ENCODE peak calls at places on chromosomes 6 and 20, in eight cellular contexts. R is pancreas, E is PC-9, O is left lung, D is kidney epithelial cell, Q is colonic mucosa, Y is fibroblast of lung, Z is Caco-2. B is an unnamed sample. For H3K27me3 and H3K36me3, the result is how much of the 10 kb centered on the place peaks cover.

GRCh38 chr6:40719671-40720374 is 132.7 kb upstream of the LRFN2 start:
- DNase-seq in Z (no peak), E (no peak), Q (no peak), D (peak), O (no peak), R (no peak), Y (peak), B (no peak)

GRCh38 chr6:74181471-74181870 is 485.5 kb downstream of the CD109 start:
- DNase-seq in Q (no peak), E (no peak), R (no peak), Y (no peak), O (no peak), Z (no peak), D (no peak), B (no peak)

GRCh38 chr6:15472626-15473025 is 190.2 kb downstream of the DTNBP1 start:
- DNase-seq in E (no peak), R (no peak), Y (no peak), D (no peak), O (no peak), Z (no peak), Q (no peak), B (no peak)

GRCh38 chr6:76416821-76417605 is 344.6 kb upstream of the IMPG1 start:
- DNase-seq in E (no peak), Z (no peak), R (no peak), Y (no peak), D (no peak), O (no peak), Q (no peak), B (no peak)

GRCh38 chr6:156840606-156841005 is 63.4 kb downstream of the ARID1B start:
- DNase-seq in Z (no peak), R (no peak), D (no peak), O (no peak), Q (no peak), Y (no peak), E (no peak), B (no peak)

GRCh38 chr6:136158398-136158797 is 91.7 kb downstream of the MTFR2 start:
- DNase-seq in R (peak), E (no peak), Z (no peak), Y (peak), D (no peak), Q (no peak), O (no peak), B (no peak)

GRCh38 chr6:135577059-135577538 is 79.6 kb upstream of the AHI1 start:
- DNase-seq in D (no peak), R (no peak), Z (no peak), O (no peak), Q (no peak), E (no peak), Y (no peak), B (no peak)

GRCh38 chr6:84462697-84463096 is 235.3 kb upstream of the CEP162 start:
- DNase-seq in R (no peak), O (no peak), Q (no peak), Z (no peak), E (no peak), Y (peak), D (no peak), B (no peak)

GRCh38 chr6:33860706-33861474 is 57.1 kb upstream of the MLN start:
- DNase-seq in R (no peak), E (no peak), O (no peak), D (no peak), Y (no peak), Q (peak), Z (no peak), B (no peak)

GRCh38 chr6:102085257-102085656 is 691.7 kb downstream of the GRIK2 start:
- DNase-seq in E (no peak), R (no peak), Q (no peak), Z (no peak), Y (no peak), D (no peak), O (no peak), B (no peak)

GRCh38 chr6:111957623-111958315 is 84.5 kb upstream of the FYN start:
- DNase-seq in E (no peak), O (no peak), Q (no peak), D (no peak), Z (peak), R (no peak), Y (no peak), B (no peak)

GRCh38 chr6:107082045-107082444 is 33.3 kb downstream of the BEND3 start:
- DNase-seq in Y (no peak), E (no peak), R (no peak), Q (no peak), Z (peak), D (no peak), O (no peak), B (no peak)

GRCh38 chr6:558089-558488 is 98.8 kb downstream of the HUS1B start:
- DNase-seq in Z (no peak), O (no peak), E (no peak), Q (no peak), Y (peak), D (no peak), R (no peak), B (no peak)

GRCh38 chr20:62651285-62652021 is 9.2 kb downstream of the SLCO4A1 start:
- DNase-seq in Y (peak), Q (peak), Z (peak), E (peak), O (no peak), D (no peak), R (peak), B (no peak)

GRCh38 chr20:64082126-64082638 is 2.0 kb downstream of the LKAAEAR1 start:
- DNase-seq in D (no peak), R (no peak), O (peak), Z (no peak), Y (no peak), E (no peak), Q (no peak), B (no peak)

GRCh38 chr6:39887692-39888450 is 46.4 kb downstream of the MOCS1 start:
- DNase-seq in E (no peak), Q (peak), D (peak), Y (peak), O (peak), R (peak), Z (peak), B (no peak)

GRCh38 chr6:35691027-35691824 is 2.5 kb upstream of the FKBP5 start:
- DNase-seq in Z (no peak), Q (peak), D (no peak), R (peak), O (peak), Y (peak), E (no peak), B (no peak)

GRCh38 chr6:25173951-25174474 is 105.2 kb upstream of the CARMIL1 start:
- DNase-seq in D (peak), R (no peak), Z (no peak), E (peak), Q (no peak), O (no peak), Y (peak), B (peak)

GRCh38 chr20:53943522-53944291 is 126.7 kb downstream of the BCAS1 start:
- DNase-seq in D (no peak), O (no peak), E (no peak), R (no peak), Q (no peak), Z (peak), Y (peak), B (no peak)

GRCh38 chr20:50862546-50862945 is 67.7 kb downstream of the BCAS4 start:
- DNase-seq in O (peak), Z (no peak), E (no peak), Q (no peak), Y (no peak), R (no peak), D (no peak), B (no peak)

GRCh38 chr20:46545077-46545826 is 5.2 kb downstream of the OCSTAMP start:
- DNase-seq in Z (no peak), O (no peak), E (no peak), Q (no peak), D (no peak), Y (peak), R (no peak), B (no peak)

GRCh38 chr6:11367638-11368199 is 135.3 kb upstream of the NEDD9 start:
- DNase-seq in Z (peak), Q (peak), O (no peak), R (peak), E (no peak), D (peak), Y (no peak), B (no peak)

GRCh38 chr20:20237093-20237959 is 130.6 kb upstream of the INSM1 start:
- DNase-seq in Q (peak), R (peak), Z (peak), D (no peak), Y (peak), E (no peak), O (no peak), B (no peak)

DNA sequence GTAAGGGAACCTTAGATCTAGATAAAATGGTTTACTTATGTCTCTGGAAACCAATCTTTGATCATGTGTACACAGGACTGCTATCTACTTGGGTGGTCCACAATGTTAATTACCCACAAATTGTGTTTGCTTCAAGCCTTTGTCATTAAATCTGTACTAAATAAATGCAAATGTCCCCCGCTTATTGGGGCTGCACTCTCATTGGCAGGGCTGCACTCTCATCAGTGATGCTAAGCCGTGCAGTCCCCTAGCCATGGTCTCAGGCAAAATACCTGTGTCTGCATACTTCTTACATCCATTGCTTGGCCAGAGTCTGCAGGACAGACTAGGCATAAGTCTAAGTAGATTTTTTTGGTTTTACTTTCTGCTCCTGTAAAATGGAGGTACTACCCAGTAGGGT is 117.5 kb downstream of the ASCC3 start:
- DNase-seq in R (no peak), Y (no peak), E (no peak), D (no peak), O (no peak), Q (no peak), Z (no peak), B (no peak)
- H3K4me3 ChIP-seq in R (no peak), Y (no peak), E (no peak), D (no peak), O (no peak), Q (no peak), Z (no peak), B (no peak)

DNA sequence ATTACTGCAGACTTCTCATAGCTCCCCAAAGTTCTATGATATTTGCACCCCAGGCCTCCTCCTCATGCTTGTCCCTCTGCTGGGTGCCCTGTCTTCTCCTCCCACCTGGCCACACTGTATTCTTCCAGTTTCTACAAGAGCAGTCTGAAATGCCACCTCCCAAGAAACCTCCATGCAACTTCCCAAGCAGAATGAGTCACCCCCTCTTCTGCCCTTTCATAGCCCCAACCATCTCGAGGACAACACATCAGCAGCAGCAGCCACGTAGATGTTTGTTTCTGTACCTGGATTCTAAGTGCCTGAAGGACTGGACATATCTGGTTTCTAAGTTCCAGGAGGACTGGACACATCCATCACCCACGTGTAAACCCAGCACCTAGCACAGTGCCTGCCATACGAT is 6.6 kb upstream of the ULBP2 start:
- DNase-seq in Y (no peak), Q (no peak), R (no peak), Z (no peak), D (no peak), O (no peak), E (no peak), B (no peak)
- H3K27me3 ChIP-seq in Y (under half), Q (under half), R (under half), Z (under half), D (under half), O (half or more), E (under half), B (under half)

DNA sequence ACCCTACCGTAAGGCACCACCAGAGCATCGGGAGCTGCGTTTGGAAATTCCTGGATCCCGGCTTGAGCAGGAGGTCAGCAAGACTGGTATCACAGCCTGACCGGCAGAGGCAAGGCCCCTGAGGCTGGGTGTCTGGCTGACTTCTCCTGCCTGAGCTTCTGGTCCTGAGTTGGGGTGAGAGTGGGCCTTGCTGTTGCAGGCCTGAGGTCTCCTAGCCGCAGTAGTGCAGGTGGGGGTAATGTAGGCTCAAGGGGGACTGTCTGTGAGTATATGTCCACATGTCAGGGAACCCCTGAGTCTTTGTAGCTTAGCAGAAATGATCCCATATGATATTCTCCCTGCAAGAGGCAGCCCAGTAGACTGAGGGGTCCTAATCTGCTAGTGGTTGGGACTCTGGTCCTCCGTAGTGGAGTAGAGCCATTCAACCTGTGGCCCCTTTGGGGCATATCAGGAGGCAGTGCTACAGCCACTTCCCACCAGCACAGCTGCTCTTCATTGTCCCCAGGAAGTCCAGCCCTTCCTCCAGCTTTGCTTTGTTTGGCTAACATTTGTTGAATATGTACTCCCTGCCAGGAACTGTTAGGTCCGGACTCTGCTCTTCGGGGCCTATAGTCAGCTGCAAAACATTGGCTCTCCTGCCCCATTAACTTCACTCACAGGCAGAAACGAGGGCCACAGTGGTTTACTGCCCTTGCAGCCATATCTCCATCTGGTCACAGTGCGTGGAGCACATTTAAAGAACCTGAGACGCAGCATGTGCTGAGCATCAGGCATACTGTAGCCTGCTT is 10.9 kb downstream of the LRRC73 start:
- DNase-seq in R (no peak), Q (no peak), O (no peak), Y (no peak), Z (no peak), D (no peak), E (no peak), B (no peak)
- H3K36me3 ChIP-seq in R (under half), Q (under half), O (half or more), Y (under half), Z (under half), D (under half), E (under half), B (half or more)

GRCh38 chr6:129659167-129659566 is 50.8 kb downstream of the ARHGAP18 start:
- DNase-seq in Y (no peak), R (no peak), D (no peak), O (no peak), Q (no peak), Z (no peak), E (no peak), B (no peak)

GRCh38 chr6:129657433-129657832 is 52.5 kb downstream of the ARHGAP18 start:
- DNase-seq in R (no peak), D (no peak), E (no peak), Y (no peak), Z (no peak), Q (no peak), O (no peak), B (no peak)

GRCh38 chr6:129661478-129662405 is 48.2 kb downstream of the ARHGAP18 start:
- DNase-seq in E (no peak), O (no peak), R (no peak), Q (no peak), D (no peak), Y (no peak), Z (no peak), B (no peak)

GRCh38 chr6:129660346-129660676 is 49.7 kb downstream of the ARHGAP18 start:
- DNase-seq in R (no peak), E (no peak), O (no peak), Z (no peak), D (no peak), Q (no peak), Y (no peak), B (no peak)

GRCh38 chr6:129659590-129660345 is 50.2 kb downstream of the ARHGAP18 start:
- DNase-seq in Z (peak), Y (no peak), Q (no peak), O (no peak), R (no peak), D (no peak), E (no peak), B (no peak)
- H3K4me3 ChIP-seq in Z (no peak), Y (peak), Q (no peak), O (no peak), R (no peak), D (no peak), E (no peak), B (peak)

GRCh38 chr6:147507162-147508072 is 1.1 kb upstream of the SAMD5 start:
- DNase-seq in Z (peak), Y (no peak), Q (peak), D (no peak), R (no peak), E (no peak), O (peak), B (no peak)
- H3K27me3 ChIP-seq in Z (under half), Y (under half), Q (under half), D (under half), R (under half), E (under half), O (half or more), B (under half)

DNA sequence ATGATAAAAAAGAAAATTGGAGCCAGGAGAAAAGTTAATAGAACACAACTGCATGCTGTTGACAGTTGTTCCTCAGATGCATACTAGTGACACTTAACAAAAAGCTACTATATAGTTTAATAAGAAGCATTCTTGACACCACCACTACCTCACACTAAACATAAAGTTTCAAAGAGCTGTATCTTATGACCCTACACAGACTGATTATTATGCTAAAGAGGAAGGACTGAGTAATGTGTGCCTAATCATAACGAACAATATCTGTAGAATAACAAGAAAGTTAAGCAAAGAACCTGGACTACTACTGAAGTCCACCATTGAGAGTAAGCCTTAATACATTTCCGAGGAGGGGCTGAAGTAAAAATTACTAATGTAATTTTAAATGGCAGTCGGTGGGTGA is 99.8 kb downstream of the IRAK1BP1 start:
- DNase-seq in D (no peak), Q (no peak), Y (no peak), Z (no peak), O (no peak), R (no peak), E (no peak), B (no peak)
- H3K36me3 ChIP-seq in D (under half), Q (under half), Y (under half), Z (under half), O (half or more), R (half or more), E (under half), B (half or more)

B was measured in RWPE2.